ENCODE peak calls at places on chromosomes 3 and 15, in five cellular contexts. U is astrocyte of the spinal cord; N is keratinocyte; Q is stimulated activated CD4-positive, alpha-beta T cell treated with anti-CD3 and anti-CD28 coated beads, Interleukin-12 subunit alpha, Interleukin-12 subunit beta, amount 100 ng/mL, for 4 hours; T is heart left ventricle. A is an unnamed sample.

GRCh38 chr15:85726446-85726845 is 68.3 kb downstream of the KLHL25 start:
- DNase-seq in U (no peak), N (no peak), Q (no peak), T (no peak), A (no peak)

GRCh38 chr3:42980909-42981308 is 1.8 kb downstream of the GASK1A start:
- DNase-seq in U (no peak), N (no peak), Q (no peak), T (no peak), A (no peak)

GRCh38 chr3:48564022-48564421 is 441 bp upstream of the UCN2 start:
- DNase-seq in U (peak), N (no peak), Q (no peak), T (peak), A (peak)

GRCh38 chr3:79086514-79086913 is 681.3 kb downstream of the ROBO1 start:
- DNase-seq in U (peak), N (peak), Q (no peak), T (peak), A (peak)

GRCh38 chr3:187281191-187281714 is 10.3 kb downstream of the MASP1 start:
- DNase-seq in U (peak), N (no peak), Q (no peak), T (no peak), A (no peak)

GRCh38 chr3:99776516-99777209 is 41.0 kb upstream of the CMSS1 start:
- DNase-seq in U (peak), N (peak), Q (no peak), T (no peak), A (no peak)

GRCh38 chr3:70820397-70820796 is 508.0 kb upstream of the MDFIC2 start:
- DNase-seq in U (no peak), N (no peak), Q (no peak), T (no peak), A (no peak)

GRCh38 chr3:15630646-15631350 is 29.3 kb downstream of the BTD start:
- DNase-seq in U (peak), N (no peak), Q (no peak), T (no peak), A (no peak)

GRCh38 chr15:28981351-28981720 is 95.6 kb downstream of the APBA2 start:
- DNase-seq in U (no peak), N (no peak), Q (no peak), T (no peak), A (no peak)

GRCh38 chr3:129020691-129021090 is 19.6 kb downstream of the EFCC1 start:
- DNase-seq in U (no peak), N (no peak), Q (no peak), T (no peak), A (no peak)